ENCODE peak calls at places on chromosomes 2 and 18, in eight cellular contexts. U is cardiac muscle cell, S is IMR-90, T is A549, X is vagina, L is lower lobe of right lung, B is choroid plexus epithelial cell, I is kidney epithelial cell. N is an unnamed sample.

GRCh38 chr2:30373881-30374302 is 73.2 kb upstream of the LCLAT1 start:
- DNase-seq in L (no peak), S (peak), B (no peak), T (no peak), U (peak), X (no peak), I (no peak), N (peak)

GRCh38 chr2:19358242-19359020 is at the start of gene OSR1:
- DNase-seq in B (peak), S (peak), X (no peak), I (no peak), T (peak), L (no peak), U (peak), N (peak)

GRCh38 chr2:126754240-126755004 is 98.5 kb downstream of the GYPC start:
- DNase-seq in L (no peak), X (peak), U (no peak), I (no peak), T (no peak), B (no peak), S (no peak), N (no peak)

GRCh38 chr2:207505728-207506127 is 24.0 kb upstream of the CREB1 start:
- DNase-seq in B (peak), U (peak), X (no peak), L (no peak), I (peak), S (peak), T (peak), N (peak)

GRCh38 chr2:111667542-111668273 is 216.3 kb downstream of the ANAPC1 start:
- DNase-seq in T (no peak), X (peak), S (peak), U (peak), L (no peak), I (no peak), B (peak), N (peak)

GRCh38 chr2:219388127-219388844 is 574 bp upstream of the DNPEP start:
- DNase-seq in T (peak), L (peak), I (peak), S (peak), B (peak), U (peak), X (no peak), N (peak)

GRCh38 chr2:209721497-209721896 is 50.1 kb upstream of the UNC80 start:
- DNase-seq in I (no peak), S (no peak), B (peak), U (no peak), T (no peak), X (no peak), L (no peak), N (peak)

GRCh38 chr2:180203972-180204371 is 196.9 kb upstream of the CWC22 start:
- DNase-seq in X (no peak), T (no peak), I (peak), U (peak), B (peak), S (peak), L (no peak), N (peak)

GRCh38 chr2:105258835-105259350 is 17.4 kb downstream of the GPR45 start:
- DNase-seq in I (no peak), X (no peak), B (no peak), L (no peak), U (no peak), S (no peak), T (no peak), N (no peak)

GRCh38 chr2:10617241-10617640 is 72.5 kb downstream of the NOL10 start:
- DNase-seq in T (no peak), B (no peak), U (no peak), I (no peak), S (no peak), X (no peak), L (no peak), N (no peak)

GRCh38 chr2:16693854-16694253 is 28.2 kb upstream of the CYRIA start:
- DNase-seq in I (no peak), U (no peak), S (no peak), X (no peak), L (no peak), T (no peak), B (no peak), N (no peak)

GRCh38 chr18:21808185-21808584 is 67.6 kb downstream of the MIB1 start:
- DNase-seq in T (no peak), X (no peak), L (no peak), S (no peak), B (no peak), I (no peak), U (no peak), N (no peak)

GRCh38 chr2:216016581-216016980 is 3.2 kb upstream of the MREG start:
- DNase-seq in T (no peak), U (no peak), X (no peak), B (no peak), S (no peak), I (no peak), L (no peak), N (no peak)

GRCh38 chr2:117702098-117702497 is 112.4 kb upstream of the DDX18 start:
- DNase-seq in B (no peak), T (no peak), U (no peak), X (no peak), S (no peak), L (no peak), I (no peak), N (no peak)

GRCh38 chr2:111252436-111252835 is 131.7 kb downstream of the BCL2L11 start:
- DNase-seq in X (no peak), T (no peak), I (no peak), L (no peak), B (peak), S (peak), U (no peak), N (peak)

GRCh38 chr2:29186812-29187211 is 71.6 kb downstream of the CLIP4 start:
- DNase-seq in U (no peak), X (no peak), T (no peak), S (no peak), B (peak), I (no peak), L (no peak), N (no peak)

GRCh38 chr2:25347205-25347815 is 5.6 kb upstream of the DNMT3A start:
- DNase-seq in I (no peak), X (no peak), B (no peak), T (no peak), L (no peak), U (no peak), S (peak), N (peak)

GRCh38 chr2:130341562-130342019 is 1.1 kb upstream of the IMP4 start:
- DNase-seq in L (no peak), U (no peak), T (peak), B (no peak), S (no peak), X (no peak), I (no peak), N (peak)

GRCh38 chr2:96180002-96180401 is 28.6 kb downstream of the STARD7 start:
- DNase-seq in U (no peak), I (no peak), X (no peak), S (no peak), L (no peak), B (no peak), T (no peak), N (no peak)

GRCh38 chr2:214034417-214034816 is 376.4 kb upstream of the VWC2L start:
- DNase-seq in X (no peak), T (no peak), I (no peak), L (peak), U (no peak), S (no peak), B (no peak), N (no peak)

GRCh38 chr2:157825885-157826284 is 50.2 kb downstream of the ACVR1 start:
- DNase-seq in S (peak), L (peak), I (no peak), T (no peak), U (peak), X (no peak), B (peak), N (peak)

DNA sequence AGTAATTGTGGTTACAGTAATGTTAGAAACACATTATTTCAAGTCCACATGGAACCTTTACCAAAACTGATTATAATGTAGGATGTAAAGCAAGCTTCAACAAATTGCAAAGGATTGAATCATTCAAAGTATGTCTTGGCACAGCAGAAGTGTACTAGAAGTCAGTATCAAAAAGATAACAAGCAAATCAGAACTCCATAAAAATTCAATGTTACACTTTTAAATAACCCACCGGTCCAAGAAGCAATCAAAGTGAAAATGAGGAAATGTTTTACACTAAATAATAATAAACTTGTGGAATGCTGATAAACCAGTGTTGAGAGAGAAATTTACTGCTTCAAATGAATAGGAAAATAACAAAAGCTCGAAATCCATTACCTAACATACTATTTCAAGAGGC is 47.7 kb downstream of the TTC21B start:
- DNase-seq in X (no peak), U (peak), S (peak), B (peak), L (no peak), I (no peak), T (no peak), N (no peak)
- H3K4me3 ChIP-seq in X (no peak), U (no peak), S (no peak), B (no peak), L (no peak), I (no peak), T (no peak), N (no peak)

GRCh38 chr2:241701405-241702154 is at the start of gene ING5:
- DNase-seq in B (peak), I (no peak), X (no peak), T (peak), S (peak), L (peak), U (peak), N (peak)
- TF ChIP-seq CTCF in B (no peak), I (peak), X (no peak), T (no peak), S (no peak), L (no peak), U (no peak), N (no peak)

DNA sequence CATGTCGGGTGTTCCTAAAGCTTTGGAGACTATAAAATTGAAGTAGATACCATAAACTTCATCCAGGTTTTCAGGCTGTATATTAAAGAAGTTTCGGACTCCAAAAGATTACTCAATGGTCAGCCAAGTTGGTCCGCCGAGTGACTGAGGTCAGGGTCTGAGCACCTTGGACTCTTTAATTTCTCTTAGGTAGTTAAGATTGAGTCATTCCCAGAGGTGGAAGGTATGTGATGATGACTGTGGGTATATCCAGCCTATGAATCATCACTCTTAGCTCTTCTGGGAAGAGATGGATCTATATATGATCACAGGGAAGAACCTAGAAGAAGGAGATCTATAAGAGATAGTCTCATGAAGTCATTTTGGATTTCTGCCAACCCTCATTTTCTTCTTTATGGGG is 3.3 kb downstream of the ITGA6 start:
- DNase-seq in B (no peak), S (peak), L (no peak), U (no peak), T (no peak), I (peak), X (no peak), N (no peak)
- H3K4me3 ChIP-seq in B (no peak), S (no peak), L (peak), U (no peak), T (no peak), I (no peak), X (no peak), N (no peak)

DNA sequence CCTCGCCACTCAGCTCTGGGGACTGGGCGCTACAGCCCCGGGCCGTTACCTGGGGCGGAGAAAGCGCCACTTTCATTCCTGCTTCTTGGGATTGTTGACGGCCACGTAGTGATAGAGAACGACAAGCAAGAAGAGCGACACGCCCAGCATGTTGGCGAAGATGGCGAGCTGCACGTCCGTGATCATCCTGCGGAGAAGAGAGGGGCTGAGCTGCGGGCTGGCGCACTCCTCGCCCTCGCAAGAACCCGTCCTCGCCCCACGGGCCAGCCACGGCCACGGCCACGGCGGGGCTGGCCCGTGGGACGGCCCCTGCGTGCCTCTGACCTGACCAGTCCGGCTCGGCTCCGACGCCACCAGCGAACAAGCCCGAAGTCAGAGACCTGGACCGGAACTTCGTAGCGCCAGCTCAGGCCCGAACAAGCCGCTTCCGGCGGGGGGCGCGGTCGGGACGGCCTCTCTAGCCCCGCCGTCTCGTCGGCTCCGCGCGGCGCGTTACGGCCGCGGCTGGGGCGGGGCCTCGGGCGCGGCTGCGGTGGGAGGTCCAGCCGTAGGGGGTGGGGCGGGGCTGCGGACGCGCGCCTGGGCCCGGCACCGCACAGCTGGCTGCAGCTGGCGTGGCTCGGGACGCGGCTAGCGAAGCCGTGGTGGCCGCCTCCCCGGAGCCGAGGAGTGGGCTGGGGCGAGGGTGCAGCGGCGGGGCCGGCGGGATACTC is at the start of gene OST4:
- DNase-seq in U (peak), S (peak), B (peak), L (peak), X (peak), I (peak), T (peak), N (peak)
- TF ChIP-seq CTCF in U (no peak), S (no peak), B (no peak), L (no peak), X (no peak), I (peak), T (no peak), N (no peak)

GRCh38 chr18:55859116-55859515 is 271.1 kb upstream of the TCF4 start:
- DNase-seq in L (no peak), B (no peak), T (no peak), I (no peak), U (no peak), S (no peak), X (no peak), N (no peak)
- H3K4me3 ChIP-seq in L (no peak), B (no peak), T (no peak), I (no peak), U (no peak), S (no peak), X (no peak), N (no peak)

N was measured in fibroblast of mammary gland.